ENCODE peak calls at places on chromosomes 11 and 22, in eight cellular contexts. P is BJ, Y is mesothelial cell of epicardium, S is fibroblast of lung, D is heart right ventricle, B is thoracic aorta, R is uterus, H is cardiac muscle cell. K is an unnamed sample.

GRCh38 chr22:23403720-23404688 is 176.1 kb downstream of the IGLL1 start:
- DNase-seq in P (no peak), Y (no peak), S (peak), D (no peak), B (no peak), R (no peak), H (no peak), K (no peak)

GRCh38 chr11:111631034-111631665 is 28.9 kb downstream of the SIK2 start:
- DNase-seq in P (no peak), Y (no peak), S (no peak), D (no peak), B (no peak), R (no peak), H (no peak), K (no peak)

GRCh38 chr11:65522640-65523322 is 2.1 kb upstream of the SCYL1 start:
- DNase-seq in P (no peak), Y (no peak), S (no peak), D (no peak), B (no peak), R (no peak), H (peak), K (no peak)

GRCh38 chr11:34632105-34632780 is 11.3 kb downstream of the EHF start:
- DNase-seq in P (no peak), Y (no peak), S (no peak), D (peak), B (no peak), R (no peak), H (no peak), K (peak)

GRCh38 chr11:17410606-17411379 is 22.3 kb upstream of the KCNJ11 start:
- DNase-seq in P (no peak), Y (no peak), S (no peak), D (no peak), B (no peak), R (no peak), H (no peak), K (no peak)

GRCh38 chr11:43393765-43394355 is 35.1 kb downstream of the TTC17 start:
- DNase-seq in P (no peak), Y (no peak), S (peak), D (peak), B (no peak), R (no peak), H (peak), K (no peak)

GRCh38 chr11:98003606-98004371 is 1017.0 kb upstream of the CNTN5 start:
- DNase-seq in P (no peak), Y (no peak), S (no peak), D (no peak), B (no peak), R (no peak), H (peak), K (no peak)

GRCh38 chr11:81907996-81908395 is 825.7 kb downstream of the FAM181B start:
- DNase-seq in P (no peak), Y (no peak), S (peak), D (no peak), B (no peak), R (no peak), H (no peak), K (no peak)

GRCh38 chr11:58254936-58255335 is 13.1 kb downstream of the OR10W1 start:
- DNase-seq in P (no peak), Y (no peak), S (peak), D (no peak), B (no peak), R (no peak), H (no peak), K (no peak)

GRCh38 chr11:10878408-10879214 is 20.8 kb upstream of the ZBED5 start:
- DNase-seq in P (no peak), Y (no peak), S (peak), D (peak), B (no peak), R (no peak), H (peak), K (peak)

GRCh38 chr11:57269580-57270021 is 32.6 kb upstream of the APLNR start:
- DNase-seq in P (no peak), Y (no peak), S (no peak), D (no peak), B (no peak), R (no peak), H (peak), K (no peak)

GRCh38 chr11:102413497-102413896 is 39.1 kb downstream of the TMEM123 start:
- DNase-seq in P (no peak), Y (no peak), S (no peak), D (no peak), B (no peak), R (no peak), H (no peak), K (no peak)

GRCh38 chr11:105612766-105613165 is 2.9 kb downstream of the GRIA4 start:
- DNase-seq in P (no peak), Y (no peak), S (no peak), D (no peak), B (no peak), R (no peak), H (no peak), K (no peak)

GRCh38 chr11:65041206-65042035 is at the start of gene SAC3D1:
- DNase-seq in P (no peak), Y (no peak), S (peak), D (peak), B (no peak), R (no peak), H (no peak), K (peak)

GRCh38 chr11:2434506-2435255 is 9.6 kb downstream of the TRPM5 start:
- DNase-seq in P (no peak), Y (no peak), S (no peak), D (no peak), B (no peak), R (no peak), H (no peak), K (no peak)

GRCh38 chr11:123251656-123252344 is 56.8 kb upstream of the CLMP start:
- DNase-seq in P (no peak), Y (no peak), S (no peak), D (peak), B (no peak), R (peak), H (peak), K (no peak)

GRCh38 chr11:2436013-2436520 is 8.2 kb downstream of the TRPM5 start:
- DNase-seq in P (no peak), Y (no peak), S (no peak), D (no peak), B (no peak), R (no peak), H (no peak), K (no peak)

GRCh38 chr11:40924915-40925314 is 534.5 kb downstream of the LRRC4C start:
- DNase-seq in P (no peak), Y (no peak), S (no peak), D (no peak), B (no peak), R (no peak), H (no peak), K (no peak)

DNA sequence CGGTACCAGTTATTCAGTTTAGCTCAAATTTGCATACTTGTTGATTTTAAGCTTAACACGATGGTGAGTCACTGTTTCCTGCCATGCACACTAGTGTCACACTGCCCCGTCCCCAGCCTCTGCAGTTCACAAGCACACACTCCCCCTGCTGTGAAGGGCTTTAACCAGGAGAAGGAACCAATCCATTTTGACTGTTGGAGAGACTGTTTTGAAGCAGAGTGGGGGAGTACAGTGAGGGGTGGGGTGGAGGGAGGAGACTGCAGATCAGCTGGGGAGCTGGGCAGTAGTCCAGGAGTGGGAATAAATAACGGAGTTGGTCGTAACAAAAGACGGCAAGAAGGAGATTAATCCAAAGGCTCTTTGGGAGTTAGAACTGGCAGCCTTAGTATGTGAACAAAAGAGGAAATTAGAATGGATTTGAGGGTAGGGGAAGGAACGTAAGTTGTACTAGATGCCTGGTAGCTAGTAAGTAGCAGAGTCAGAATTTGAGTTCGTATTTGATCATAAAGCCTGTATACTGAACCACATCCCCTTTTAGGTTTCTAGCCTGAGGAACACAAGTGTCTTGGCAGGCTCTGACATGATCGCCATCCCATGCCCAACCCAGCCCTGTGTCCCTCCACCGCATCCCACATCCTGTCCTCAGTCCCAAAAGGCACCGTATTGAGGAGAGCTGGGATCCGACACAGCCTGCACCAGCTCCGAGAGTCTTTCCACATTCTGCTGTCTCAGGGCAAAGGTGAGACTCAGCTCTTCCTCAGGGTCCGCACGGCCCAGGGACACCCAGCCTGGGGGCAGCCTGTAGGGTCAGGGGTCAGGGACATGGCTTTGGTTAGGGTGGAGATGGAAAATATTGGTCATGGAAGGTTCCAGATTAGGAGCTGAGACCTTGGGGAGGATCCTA is 853 bp downstream of the TPP1 start:
- DNase-seq in P (no peak), Y (no peak), S (peak), D (peak), B (no peak), R (peak), H (peak), K (no peak)
- TF ChIP-seq CTCF in P (peak), Y (no peak), S (no peak), D (no peak), B (no peak), R (no peak), H (peak), K (no peak)

GRCh38 chr22:21622624-21623401 is 7.0 kb downstream of the YDJC start:
- DNase-seq in P (no peak), Y (no peak), S (no peak), D (no peak), B (no peak), R (no peak), H (no peak), K (no peak)

GRCh38 chr22:21626073-21626734 is 3.6 kb downstream of the YDJC start:
- DNase-seq in P (no peak), Y (no peak), S (no peak), D (no peak), B (no peak), R (no peak), H (no peak), K (no peak)

GRCh38 chr22:21623402-21623970 is 6.3 kb downstream of the YDJC start:
- DNase-seq in P (no peak), Y (no peak), S (no peak), D (no peak), B (no peak), R (no peak), H (no peak), K (no peak)

GRCh38 chr22:21624880-21625791 is 4.7 kb downstream of the YDJC start:
- DNase-seq in P (no peak), Y (no peak), S (no peak), D (no peak), B (no peak), R (no peak), H (no peak), K (no peak)

DNA sequence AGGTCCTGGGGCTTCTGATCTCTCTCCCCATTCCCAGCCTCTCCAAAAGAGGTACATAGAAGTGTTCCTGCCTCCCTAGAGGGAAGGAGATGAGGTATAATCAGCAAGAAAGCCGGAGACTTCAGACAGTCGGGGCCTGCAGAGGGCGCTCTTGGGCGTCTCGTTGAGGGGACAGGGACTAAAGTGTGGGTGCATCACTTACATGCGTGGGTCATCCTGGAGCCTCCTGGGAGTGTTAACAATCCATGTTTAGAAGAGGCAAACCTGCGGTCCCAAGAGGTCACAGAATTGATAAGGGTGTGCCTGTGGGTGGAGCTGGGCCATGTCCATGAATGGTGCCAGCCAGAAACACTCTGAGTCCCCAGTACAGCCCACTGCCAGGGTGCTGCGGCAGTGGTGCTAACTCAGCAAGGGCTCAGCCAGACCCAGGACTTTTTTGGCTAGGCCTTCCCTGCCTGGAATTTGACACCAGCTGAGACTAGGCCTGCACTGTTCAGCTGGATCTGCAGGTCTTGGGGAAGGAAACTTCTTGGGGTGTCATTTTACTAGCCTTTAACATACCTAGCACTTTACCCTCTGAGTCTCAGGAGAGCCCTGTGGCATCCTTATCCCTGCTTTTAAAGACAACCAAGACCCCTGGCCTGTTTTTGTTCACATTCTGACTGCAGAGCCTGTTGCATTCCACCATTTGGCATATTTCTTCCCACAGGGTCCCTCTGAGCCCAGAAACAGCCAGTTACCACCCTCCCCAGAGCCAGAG is 5.5 kb downstream of the YDJC start:
- DNase-seq in P (no peak), Y (no peak), S (no peak), D (no peak), B (no peak), R (no peak), H (peak), K (peak)
- TF ChIP-seq CTCF in P (peak), Y (no peak), S (peak), D (peak), B (no peak), R (no peak), H (peak), K (peak)

GRCh38 chr11:59263225-59263894 is 50.6 kb upstream of the MPEG1 start:
- DNase-seq in P (no peak), Y (no peak), S (no peak), D (no peak), B (no peak), R (no peak), H (no peak), K (peak)
- TF ChIP-seq CTCF in P (no peak), Y (no peak), S (no peak), D (no peak), B (no peak), R (no peak), H (no peak), K (peak)

GRCh38 chr11:20260307-20260706 is 100.0 kb upstream of the DBX1 start:
- DNase-seq in P (no peak), Y (no peak), S (no peak), D (no peak), B (no peak), R (no peak), H (no peak), K (no peak)

GRCh38 chr11:20253796-20254195 is 93.5 kb upstream of the DBX1 start:
- DNase-seq in P (no peak), Y (no peak), S (no peak), D (no peak), B (no peak), R (no peak), H (no peak), K (no peak)

GRCh38 chr11:20259506-20259905 is 99.2 kb upstream of the DBX1 start:
- DNase-seq in P (no peak), Y (no peak), S (peak), D (no peak), B (no peak), R (no peak), H (no peak), K (no peak)

GRCh38 chr11:20258496-20258895 is 98.2 kb upstream of the DBX1 start:
- DNase-seq in P (no peak), Y (no peak), S (no peak), D (no peak), B (no peak), R (no peak), H (no peak), K (no peak)

GRCh38 chr11:20256925-20257324 is 96.7 kb upstream of the DBX1 start:
- DNase-seq in P (no peak), Y (no peak), S (no peak), D (no peak), B (no peak), R (no peak), H (no peak), K (no peak)
- TF ChIP-seq CTCF in P (no peak), Y (peak), S (no peak), D (no peak), B (no peak), R (no peak), H (no peak), K (no peak)

DNA sequence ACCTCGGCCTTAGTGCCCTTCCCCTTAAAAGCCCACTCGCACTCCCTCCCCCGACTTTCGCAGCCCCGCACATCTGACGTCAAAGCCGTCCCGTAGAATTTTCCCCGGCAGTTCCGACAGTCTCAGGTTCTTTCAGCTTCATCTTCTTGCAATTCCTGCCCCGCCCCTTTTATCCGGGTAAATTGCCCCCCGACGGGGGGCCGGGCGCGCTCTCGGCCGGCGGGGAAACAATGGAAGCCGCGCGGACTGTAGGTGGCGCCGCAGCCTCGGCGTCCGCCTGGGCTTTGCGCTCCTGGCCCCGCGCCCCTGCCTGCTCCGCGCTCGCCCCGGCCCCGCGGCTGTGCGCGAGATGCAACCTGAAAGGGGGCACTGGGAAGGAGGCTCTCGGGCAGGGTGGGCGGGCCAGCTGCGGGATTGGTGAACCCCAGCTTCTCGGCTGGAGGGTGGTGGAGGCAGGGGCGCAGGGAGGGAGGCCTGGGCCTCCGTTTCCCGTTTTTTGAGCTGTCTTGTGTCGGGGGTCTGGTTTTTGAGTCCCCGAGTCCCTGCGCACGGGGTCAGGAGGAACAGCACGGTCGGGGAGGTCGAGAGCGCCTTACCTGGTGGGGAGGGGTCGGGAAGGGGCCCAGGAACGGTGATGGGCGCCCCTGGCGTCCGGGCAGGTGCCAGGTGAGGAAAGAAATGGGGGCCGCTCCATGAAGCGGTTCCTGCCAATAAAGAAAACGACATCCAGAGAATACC is 855 bp upstream of the FGF19 start:
- DNase-seq in P (no peak), Y (peak), S (no peak), D (no peak), B (no peak), R (no peak), H (peak), K (peak)
- TF ChIP-seq CTCF in P (peak), Y (peak), S (peak), D (peak), B (peak), R (no peak), H (peak), K (peak)

DNA sequence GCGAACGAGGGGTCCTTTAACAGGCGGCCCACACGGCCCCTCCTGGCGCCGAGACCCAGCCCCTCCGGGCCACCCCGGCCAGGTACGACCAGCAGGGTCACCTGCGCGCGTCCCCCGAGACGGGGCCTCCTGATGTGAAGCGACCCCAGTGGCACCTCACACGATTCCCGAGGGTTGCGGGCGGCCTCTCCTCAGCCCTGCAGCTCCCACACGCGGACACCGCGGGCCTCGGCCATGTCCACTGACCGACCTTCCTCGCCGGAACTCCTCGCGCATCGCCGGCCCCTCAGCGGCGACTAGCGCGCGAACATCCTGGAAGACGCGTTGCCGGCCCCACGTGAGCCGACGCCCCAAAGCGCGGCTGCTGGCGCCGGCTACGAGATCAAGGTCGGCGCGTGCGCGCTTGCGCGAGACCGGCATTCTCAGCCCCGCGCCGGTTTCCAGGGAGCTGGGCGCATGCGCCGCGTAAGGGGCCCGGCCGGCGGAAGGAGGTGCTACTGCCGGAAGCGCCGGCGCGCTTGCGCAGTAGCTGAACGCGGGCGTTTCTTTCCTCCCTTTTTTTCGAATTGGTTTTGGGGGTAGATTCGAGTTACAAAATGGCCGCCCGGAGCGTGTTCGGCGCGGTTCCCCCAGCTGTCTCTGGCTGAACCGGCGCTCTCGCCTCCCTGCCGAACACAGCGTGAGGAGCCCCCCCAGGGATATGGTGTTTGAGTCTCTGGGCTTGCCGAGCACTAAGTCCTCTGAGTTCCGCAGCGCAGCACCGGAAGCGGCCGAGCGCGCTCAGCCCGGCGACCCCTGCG is at the start of gene NUP50:
- DNase-seq in P (peak), Y (peak), S (peak), D (peak), B (peak), R (peak), H (peak), K (peak)
- TF ChIP-seq CTCF in P (no peak), Y (no peak), S (peak), D (peak), B (no peak), R (no peak), H (no peak), K (no peak)